ENCODE peak calls at places on chromosomes 11 and 22, in four cellular contexts. X is neural progenitor cell, U is K562, I is PC-3. K is an unnamed sample.

GRCh38 chr11:116412118-116412889 is 360.5 kb downstream of the BUD13 start:
- DNase-seq in I (peak; percentile 43), U (no peak), X (no peak), K (peak; percentile 73)

GRCh38 chr22:37631448-37632173 is 7.9 kb upstream of the SH3BP1 start:
- DNase-seq in U (no peak), I (no peak), X (no peak), K (no peak)

GRCh38 chr11:9626778-9627394 is 37.0 kb upstream of the SWAP70 start:
- DNase-seq in X (peak; percentile 76), U (no peak), I (no peak), K (no peak)

GRCh38 chr11:326592-326841 is 5.9 kb upstream of the IFITM3 start:
- DNase-seq in X (no peak), I (no peak), U (no peak), K (no peak)

GRCh38 chr11:45041556-45041955 is 90.9 kb upstream of the TP53I11 start:
- DNase-seq in X (peak; percentile 45), I (no peak), U (no peak), K (no peak)

GRCh38 chr11:131033151-131033651 is 116.9 kb upstream of the SNX19 start:
- DNase-seq in I (peak; percentile 96), U (no peak), X (no peak), K (peak; percentile 99)

GRCh38 chr11:62880231-62880802 is 379 bp upstream of the SLC3A2 start:
- DNase-seq in X (no peak), U (no peak), I (peak; percentile 91), K (peak; percentile 81)

GRCh38 chr11:100831929-100832480 is 144.9 kb downstream of the ARHGAP42 start:
- DNase-seq in U (no peak), X (no peak), I (no peak), K (no peak)

GRCh38 chr11:129814244-129814992 is 1.2 kb upstream of the TMEM45B start:
- DNase-seq in U (peak; percentile 61), I (no peak), X (peak; percentile 6), K (no peak)

GRCh38 chr22:36008131-36008530 is 20.5 kb downstream of the RBFOX2 start:
- DNase-seq in I (no peak), X (no peak), U (no peak), K (no peak)

GRCh38 chr11:103842795-103843194 is 193.6 kb upstream of the DDI1 start:
- DNase-seq in X (peak; percentile 42), I (no peak), U (no peak), K (peak; percentile 89)

GRCh38 chr22:41127447-41127846 is 35.1 kb downstream of the EP300 start:
- DNase-seq in I (no peak), U (no peak), X (no peak), K (no peak)

GRCh38 chr11:1753426-1754305 is 3.3 kb upstream of the IFITM10 start:
- DNase-seq in U (no peak), I (no peak), X (no peak), K (no peak)

GRCh38 chr11:72591785-72592490 is 82.3 kb downstream of the PDE2A start:
- DNase-seq in I (no peak), X (no peak), U (no peak), K (no peak)

GRCh38 chr11:69674267-69674885 is 777 bp downstream of the LTO1 start:
- DNase-seq in U (no peak), I (peak; percentile 80), X (peak; percentile 41), K (peak; percentile 86)

GRCh38 chr11:134033696-134034491 is 35.0 kb upstream of the JAM3 start:
- DNase-seq in X (peak; percentile 93), U (peak; percentile 52), I (peak; percentile 62), K (peak; percentile 84)

GRCh38 chr11:88231894-88232482 is 56.7 kb upstream of the RAB38 start:
- DNase-seq in I (peak; percentile 70), X (peak; percentile 48), U (no peak), K (peak; percentile 20)

GRCh38 chr11:72589802-72590761 is 84.1 kb downstream of the PDE2A start:
- DNase-seq in X (peak; percentile 83), I (peak; percentile 31), U (peak; percentile 78), K (no peak)

GRCh38 chr11:77908835-77909234 is 85.6 kb downstream of the INTS4 start:
- DNase-seq in U (no peak), X (no peak), I (no peak), K (no peak)

GRCh38 chr11:36187618-36188017 is 101.6 kb downstream of the COMMD9 start:
- DNase-seq in X (no peak), U (no peak), I (no peak), K (no peak)

GRCh38 chr11:118988280-118988679 is 9.7 kb upstream of the CENATAC start:
- DNase-seq in U (no peak), X (no peak), I (no peak), K (no peak)

GRCh38 chr11:77276271-77276670 is 25.2 kb downstream of the GDPD4 start:
- DNase-seq in I (no peak), U (no peak), X (no peak), K (peak; percentile 28)

GRCh38 chr11:111446404-111447152 is 65.6 kb downstream of the BTG4 start:
- DNase-seq in I (peak; percentile 92), X (peak; percentile 85), U (peak; percentile 81), K (peak; percentile 85)

GRCh38 chr22:43847376-43848289 is 14.7 kb downstream of the SULT4A1 start:
- DNase-seq in U (no peak), X (no peak), I (no peak), K (no peak)

GRCh38 chr11:10650630-10651029 is 42.9 kb downstream of the IRAG1 start:
- DNase-seq in U (no peak), I (no peak), X (no peak), K (no peak)

GRCh38 chr22:19471572-19471971 is 7.4 kb downstream of the UFD1 start:
- DNase-seq in U (no peak), X (no peak), I (no peak), K (no peak)

GRCh38 chr11:100712618-100713017 is 25.5 kb downstream of the ARHGAP42 start:
- DNase-seq in I (no peak), X (no peak), U (no peak), K (no peak)

GRCh38 chr22:39457546-39458442 is 982 bp downstream of the MGAT3 start:
- DNase-seq in X (peak; percentile 60), U (peak; percentile 73), I (no peak), K (no peak)
- TF ChIP-seq EZH2 in X (no peak), U (no peak), I (no peak), K (peak; percentile 99)

GRCh38 chr11:33894402-33894754 is 2.5 kb upstream of the LMO2 start:
- DNase-seq in U (no peak), I (no peak), X (no peak), K (no peak)
- H3K27ac ChIP-seq in U (peak overlapping the region; percentile 76), I (no peak overlapping the region), X (no peak overlapping the region), K (no peak overlapping the region)

DNA sequence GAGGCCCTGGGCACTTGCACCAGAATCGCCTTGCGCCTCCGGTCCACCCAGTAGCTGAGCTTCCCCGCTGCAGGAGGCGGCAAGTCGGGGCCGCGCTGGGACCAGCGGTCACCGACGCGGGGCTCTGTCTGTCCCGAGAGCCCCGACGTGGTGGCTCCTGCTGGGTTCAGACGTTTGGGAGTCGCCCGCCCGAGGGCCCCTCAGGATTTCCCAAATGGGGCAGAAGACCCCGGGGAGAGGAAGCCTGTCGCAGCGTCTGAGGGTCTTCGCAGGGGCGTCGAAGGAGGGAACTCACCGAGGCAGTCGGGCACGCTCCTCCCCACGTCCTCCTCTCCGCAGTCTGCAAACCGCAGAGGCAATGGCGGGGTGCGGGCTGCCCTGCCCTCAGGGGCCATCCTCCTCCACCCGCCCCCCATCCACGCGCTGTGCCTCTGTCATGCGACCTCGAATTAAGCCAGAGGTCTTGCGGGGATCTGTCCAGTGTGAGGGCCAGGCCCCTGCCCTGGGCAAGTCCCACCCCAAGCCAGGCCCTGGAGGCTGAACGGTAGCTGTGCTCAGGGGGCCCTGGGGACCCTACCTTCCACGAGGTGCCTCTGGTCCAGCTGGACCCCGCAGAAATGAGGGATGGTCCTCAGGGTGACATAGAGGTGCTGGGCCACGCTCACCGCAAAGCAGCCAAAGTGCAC is 12.5 kb downstream of the IL17REL start:
- DNase-seq in U (no peak), I (no peak), X (no peak), K (no peak)
- TF ChIP-seq EZH2 in U (no peak), I (no peak), X (peak; percentile 71), K (no peak)

GRCh38 chr11:64744544-64745218 is 739 bp upstream of the RASGRP2 start:
- DNase-seq in U (peak; percentile 89), I (no peak), X (peak; percentile 64), K (no peak)

GRCh38 chr11:64745523-64746328 is 1.8 kb upstream of the RASGRP2 start:
- DNase-seq in X (peak; percentile 85), U (peak; percentile 93), I (no peak), K (peak; percentile 47)

GRCh38 chr11:64745219-64745522 is 1.2 kb upstream of the RASGRP2 start:
- DNase-seq in U (no peak), I (no peak), X (no peak), K (no peak)

GRCh38 chr11:64747961-64748715 is 4.2 kb upstream of the RASGRP2 start:
- DNase-seq in X (no peak), I (no peak), U (no peak), K (peak; percentile 55)

GRCh38 chr11:64746486-64746885 is 2.5 kb upstream of the RASGRP2 start:
- DNase-seq in U (no peak), X (no peak), I (no peak), K (no peak)
- H3K27ac ChIP-seq in U (no peak overlapping the region), X (no peak overlapping the region), I (no peak overlapping the region), K (no peak overlapping the region)